ENCODE peak calls at places on chromosomes 13 and 19, in seven cellular contexts. N is HCT116, X is K562, O is H1, Z is GM12878, P is WTC11, W is HepG2. F is an unnamed sample.

GRCh38 chr19:42762782-42763181 is 2.7 kb downstream of the PSG8 start:
- DNase-seq in N (no peak), X (no peak), O (no peak), Z (no peak), P (no peak), W (no peak), F (no peak)

GRCh38 chr19:32392946-32393345 is 12.6 kb upstream of the DPY19L3 start:
- DNase-seq in N (no peak), X (no peak), O (no peak), Z (no peak), P (no peak), W (no peak), F (no peak)

GRCh38 chr13:23616228-23616627 is 46.0 kb downstream of the TNFRSF19 start:
- DNase-seq in N (no peak), X (no peak), O (no peak), Z (no peak), P (no peak), W (no peak), F (no peak)

GRCh38 chr13:110347535-110348308 is 40.6 kb downstream of the COL4A2 start:
- DNase-seq in N (peak; percentile 41), X (no peak), O (no peak), Z (no peak), P (no peak), W (peak; percentile 7), F (no peak)

GRCh38 chr19:2944775-2945574 is at the start of gene ZNF77:
- DNase-seq in N (peak; percentile 99), X (peak; percentile 99), O (peak; percentile 98), Z (peak; percentile 98), P (peak; percentile 98), W (peak; percentile 99), F (peak; percentile 99)

GRCh38 chr19:40282920-40283319 is 2.2 kb downstream of the AKT2 start:
- DNase-seq in N (no peak), X (no peak), O (no peak), Z (no peak), P (no peak), W (no peak), F (no peak)

GRCh38 chr13:30116379-30116778 is 191.0 kb downstream of the KATNAL1 start:
- DNase-seq in N (no peak), X (no peak), O (no peak), Z (no peak), P (no peak), W (no peak), F (no peak)

GRCh38 chr19:50795665-50796073 is 5.5 kb downstream of the ACP4 start:
- DNase-seq in N (no peak), X (peak; percentile 51), O (no peak), Z (no peak), P (no peak), W (no peak), F (no peak)

GRCh38 chr19:16019691-16020448 is 56.4 kb upstream of the TPM4 start:
- DNase-seq in N (no peak), X (no peak), O (no peak), Z (no peak), P (no peak), W (no peak), F (no peak)

GRCh38 chr13:104011505-104012270 is 945.5 kb upstream of the SLC10A2 start:
- DNase-seq in N (no peak), X (no peak), O (no peak), Z (no peak), P (no peak), W (no peak), F (peak; percentile 18)

GRCh38 chr19:49515767-49516166 is 3.3 kb downstream of the FCGRT start:
- DNase-seq in N (no peak), X (no peak), O (no peak), Z (no peak), P (no peak), W (no peak), F (no peak)
- TF ChIP-seq SP1 in N (no peak), X (no peak), O (no peak), Z (no peak), P (no peak), W (no peak), F (no peak)

DNA sequence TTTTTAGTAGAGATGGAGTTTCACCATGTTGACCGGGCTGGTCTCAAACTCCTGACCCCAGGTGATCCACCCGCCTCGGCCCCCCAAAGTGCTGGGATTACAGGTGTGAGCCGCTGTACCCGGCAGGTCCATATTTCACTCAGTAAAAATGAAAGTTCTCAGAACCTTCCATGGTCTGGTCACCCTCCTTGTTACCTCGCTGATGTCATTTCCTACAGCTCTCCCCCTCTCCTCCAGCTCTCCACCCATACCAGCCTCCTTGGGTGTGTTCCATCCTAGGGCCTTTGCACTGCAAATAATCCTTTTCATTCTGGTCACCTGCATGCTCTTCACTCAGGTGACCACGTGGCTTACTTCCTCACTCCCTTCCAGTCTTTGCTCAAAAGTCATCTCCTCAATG is 78.2 kb upstream of the TNFSF11 start:
- DNase-seq in N (no peak), X (no peak), O (no peak), Z (no peak), P (no peak), W (no peak), F (no peak)
- TF ChIP-seq SP1 in N (no peak), X (no peak), O (no peak), Z (no peak), P (no peak), W (no peak), F (no peak)

GRCh38 chr19:4506449-4507149 is 11.7 kb downstream of the PLIN4 start:
- DNase-seq in N (no peak), X (peak; percentile 27), O (no peak), Z (no peak), P (no peak), W (no peak), F (no peak)
- TF ChIP-seq SP1 in N (no peak), X (no peak), O (no peak), Z (no peak), P (no peak), W (no peak), F (no peak)

DNA sequence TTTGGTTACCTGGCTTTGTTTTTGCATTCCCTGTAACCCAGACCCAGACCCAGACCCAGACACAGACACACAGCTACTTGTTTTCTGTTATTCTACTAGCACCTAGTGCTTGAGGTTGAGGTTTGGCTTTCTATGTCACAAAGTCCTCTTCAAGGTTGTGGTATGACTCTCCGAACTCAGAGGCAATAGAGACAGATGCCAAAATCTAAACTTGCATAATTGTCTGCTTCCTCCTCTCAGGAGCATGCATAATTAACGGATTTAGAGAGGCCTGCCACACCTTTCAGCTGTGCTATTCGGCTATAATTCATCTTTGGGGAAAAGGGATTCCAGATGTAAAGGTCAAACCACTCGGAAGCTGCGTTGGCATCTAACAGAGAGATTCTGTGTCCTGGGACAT is 193.8 kb downstream of the TDRD3 start:
- DNase-seq in N (no peak), X (no peak), O (no peak), Z (no peak), P (no peak), W (no peak), F (no peak)
- TF ChIP-seq SP1 in N (no peak), X (no peak), O (no peak), Z (no peak), P (no peak), W (no peak), F (no peak)